ENCODE peak calls at places on chromosomes 1 and 21, in eight cellular contexts. One of them, this sample, is unnamed.

GRCh38 chr1:56345826-56346225 is 233.5 kb downstream of the PLPP3 start:
- DNase-seq in heart left ventricle: no peak
- DNase-seq in stomach: no peak
- DNase-seq in GM13977: no peak
- DNase-seq in GM20000: no peak
- DNase-seq in brain microvascular endothelial cell: no peak
- DNase-seq in epithelial cell of proximal tubule: no peak
- DNase-seq in endothelial cell of umbilical vein: peak; percentile 58
- DNase-seq in this sample: no peak

GRCh38 chr1:162690672-162691434 is 58.6 kb downstream of the DDR2 start:
- DNase-seq in brain microvascular endothelial cell: peak; percentile 73
- DNase-seq in endothelial cell of umbilical vein: peak; percentile 94
- DNase-seq in GM13977: no peak
- DNase-seq in GM20000: no peak
- DNase-seq in heart left ventricle: peak; percentile 69
- DNase-seq in epithelial cell of proximal tubule: no peak
- DNase-seq in stomach: no peak
- DNase-seq in this sample: no peak

GRCh38 chr1:166980818-166981217 is 5.5 kb upstream of the ILDR2 start:
- DNase-seq in GM20000: no peak
- DNase-seq in epithelial cell of proximal tubule: peak; percentile 45
- DNase-seq in stomach: no peak
- DNase-seq in endothelial cell of umbilical vein: no peak
- DNase-seq in heart left ventricle: no peak
- DNase-seq in brain microvascular endothelial cell: no peak
- DNase-seq in GM13977: no peak
- DNase-seq in this sample: no peak

GRCh38 chr1:179369751-179370341 is 4.1 kb downstream of the AXDND1 start:
- DNase-seq in brain microvascular endothelial cell: peak; percentile 53
- DNase-seq in heart left ventricle: no peak
- DNase-seq in stomach: no peak
- DNase-seq in GM20000: peak; percentile 67
- DNase-seq in epithelial cell of proximal tubule: no peak
- DNase-seq in GM13977: peak; percentile 63
- DNase-seq in endothelial cell of umbilical vein: peak; percentile 79
- DNase-seq in this sample: no peak

GRCh38 chr21:25999935-26000582 is 170.5 kb downstream of the APP start:
- DNase-seq in heart left ventricle: no peak
- DNase-seq in stomach: no peak
- DNase-seq in GM20000: no peak
- DNase-seq in brain microvascular endothelial cell: no peak
- DNase-seq in epithelial cell of proximal tubule: no peak
- DNase-seq in GM13977: no peak
- DNase-seq in endothelial cell of umbilical vein: no peak
- DNase-seq in this sample: no peak

GRCh38 chr1:58815680-58816071 is 31.8 kb upstream of the JUN start:
- DNase-seq in GM20000: peak; percentile 62
- DNase-seq in brain microvascular endothelial cell: peak; percentile 26
- DNase-seq in GM13977: peak; percentile 62
- DNase-seq in stomach: no peak
- DNase-seq in heart left ventricle: no peak
- DNase-seq in endothelial cell of umbilical vein: no peak
- DNase-seq in epithelial cell of proximal tubule: peak; percentile 53
- DNase-seq in this sample: no peak

GRCh38 chr1:20194224-20194623 is 7.9 kb upstream of the PLA2G2C start:
- DNase-seq in GM20000: no peak
- DNase-seq in GM13977: no peak
- DNase-seq in stomach: no peak
- DNase-seq in endothelial cell of umbilical vein: no peak
- DNase-seq in epithelial cell of proximal tubule: no peak
- DNase-seq in heart left ventricle: no peak
- DNase-seq in brain microvascular endothelial cell: no peak
- DNase-seq in this sample: no peak

GRCh38 chr1:8797230-8797629 is 20.2 kb downstream of the RERE start:
- DNase-seq in stomach: no peak
- DNase-seq in heart left ventricle: no peak
- DNase-seq in epithelial cell of proximal tubule: no peak
- DNase-seq in GM20000: no peak
- DNase-seq in GM13977: no peak
- DNase-seq in brain microvascular endothelial cell: no peak
- DNase-seq in endothelial cell of umbilical vein: no peak
- DNase-seq in this sample: no peak

GRCh38 chr1:59481915-59482505 is 185.1 kb downstream of the FGGY start:
- DNase-seq in endothelial cell of umbilical vein: no peak
- DNase-seq in brain microvascular endothelial cell: no peak
- DNase-seq in heart left ventricle: no peak
- DNase-seq in epithelial cell of proximal tubule: no peak
- DNase-seq in GM20000: no peak
- DNase-seq in GM13977: no peak
- DNase-seq in stomach: no peak
- DNase-seq in this sample: no peak

GRCh38 chr1:6625579-6626149 is 996 bp downstream of the THAP3 start:
- DNase-seq in stomach: peak; percentile 38
- DNase-seq in endothelial cell of umbilical vein: peak; percentile 51
- DNase-seq in brain microvascular endothelial cell: peak; percentile 41
- DNase-seq in heart left ventricle: no peak
- DNase-seq in GM13977: no peak
- DNase-seq in epithelial cell of proximal tubule: no peak
- DNase-seq in GM20000: peak; percentile 41
- DNase-seq in this sample: no peak

GRCh38 chr1:22142315-22143064 is 407 bp downstream of the WNT4 start:
- DNase-seq in heart left ventricle: no peak
- DNase-seq in endothelial cell of umbilical vein: peak; percentile 44
- DNase-seq in GM20000: peak; percentile 71
- DNase-seq in GM13977: peak; percentile 71
- DNase-seq in epithelial cell of proximal tubule: no peak
- DNase-seq in brain microvascular endothelial cell: no peak
- DNase-seq in stomach: peak; percentile 48
- DNase-seq in this sample: no peak
- TF ChIP-seq CTCF in heart left ventricle: no peak
- TF ChIP-seq CTCF in endothelial cell of umbilical vein: no peak
- TF ChIP-seq CTCF in GM20000: no peak
- TF ChIP-seq CTCF in GM13977: no peak
- TF ChIP-seq CTCF in epithelial cell of proximal tubule: no peak
- TF ChIP-seq CTCF in brain microvascular endothelial cell: no peak
- TF ChIP-seq CTCF in stomach: no peak
- TF ChIP-seq CTCF in this sample: peak; percentile 27

GRCh38 chr1:194469282-194469681 is 1282.9 kb upstream of the B3GALT2 start:
- DNase-seq in epithelial cell of proximal tubule: no peak
- DNase-seq in GM20000: no peak
- DNase-seq in endothelial cell of umbilical vein: no peak
- DNase-seq in GM13977: no peak
- DNase-seq in stomach: no peak
- DNase-seq in heart left ventricle: no peak
- DNase-seq in brain microvascular endothelial cell: no peak
- DNase-seq in this sample: no peak

DNA sequence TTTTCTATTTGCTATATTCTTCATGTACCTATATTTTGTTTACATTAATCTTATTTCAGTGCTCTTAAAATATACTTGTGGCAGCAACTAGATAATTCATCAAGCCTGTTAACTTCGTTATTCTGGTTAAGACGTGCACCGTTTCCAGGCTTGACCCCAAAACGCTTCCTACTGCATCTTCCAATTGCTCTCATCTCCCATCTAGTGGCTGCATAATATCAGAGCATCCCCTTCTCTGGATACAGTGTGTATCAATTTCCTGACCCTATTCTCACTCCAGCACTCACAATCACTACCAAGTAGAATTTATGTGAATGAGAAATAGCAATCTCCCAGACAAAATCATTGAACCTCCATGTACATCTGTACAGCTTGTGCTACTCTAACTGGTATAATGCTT is 1280.3 kb upstream of the B3GALT2 start:
- DNase-seq in endothelial cell of umbilical vein: no peak
- DNase-seq in stomach: no peak
- DNase-seq in GM13977: no peak
- DNase-seq in epithelial cell of proximal tubule: no peak
- DNase-seq in brain microvascular endothelial cell: peak; percentile 4
- DNase-seq in GM20000: no peak
- DNase-seq in heart left ventricle: no peak
- DNase-seq in this sample: no peak
- TF ChIP-seq CTCF in endothelial cell of umbilical vein: no peak
- TF ChIP-seq CTCF in stomach: no peak
- TF ChIP-seq CTCF in GM13977: no peak
- TF ChIP-seq CTCF in epithelial cell of proximal tubule: peak; percentile 26
- TF ChIP-seq CTCF in brain microvascular endothelial cell: peak; percentile 61
- TF ChIP-seq CTCF in GM20000: no peak
- TF ChIP-seq CTCF in heart left ventricle: peak; percentile 43
- TF ChIP-seq CTCF in this sample: peak; percentile 61

GRCh38 chr1:234852659-234853058 is 242.7 kb upstream of the IRF2BP2 start:
- DNase-seq in endothelial cell of umbilical vein: no peak
- DNase-seq in brain microvascular endothelial cell: no peak
- DNase-seq in GM13977: no peak
- DNase-seq in epithelial cell of proximal tubule: no peak
- DNase-seq in heart left ventricle: no peak
- DNase-seq in GM20000: no peak
- DNase-seq in stomach: no peak
- DNase-seq in this sample: no peak

GRCh38 chr1:234849824-234850223 is 239.8 kb upstream of the IRF2BP2 start:
- DNase-seq in brain microvascular endothelial cell: peak; percentile 21
- DNase-seq in GM20000: no peak
- DNase-seq in endothelial cell of umbilical vein: no peak
- DNase-seq in stomach: no peak
- DNase-seq in epithelial cell of proximal tubule: no peak
- DNase-seq in heart left ventricle: no peak
- DNase-seq in GM13977: no peak
- DNase-seq in this sample: no peak

GRCh38 chr1:234851450-234852438 is 241.8 kb upstream of the IRF2BP2 start:
- DNase-seq in stomach: no peak
- DNase-seq in heart left ventricle: no peak
- DNase-seq in GM20000: peak; percentile 42
- DNase-seq in endothelial cell of umbilical vein: peak; percentile 52
- DNase-seq in epithelial cell of proximal tubule: no peak
- DNase-seq in brain microvascular endothelial cell: peak; percentile 33
- DNase-seq in GM13977: no peak
- DNase-seq in this sample: no peak

GRCh38 chr1:234845836-234846235 is 235.9 kb upstream of the IRF2BP2 start:
- DNase-seq in GM13977: no peak
- DNase-seq in brain microvascular endothelial cell: no peak
- DNase-seq in heart left ventricle: no peak
- DNase-seq in stomach: no peak
- DNase-seq in GM20000: no peak
- DNase-seq in endothelial cell of umbilical vein: no peak
- DNase-seq in epithelial cell of proximal tubule: no peak
- DNase-seq in this sample: no peak

DNA sequence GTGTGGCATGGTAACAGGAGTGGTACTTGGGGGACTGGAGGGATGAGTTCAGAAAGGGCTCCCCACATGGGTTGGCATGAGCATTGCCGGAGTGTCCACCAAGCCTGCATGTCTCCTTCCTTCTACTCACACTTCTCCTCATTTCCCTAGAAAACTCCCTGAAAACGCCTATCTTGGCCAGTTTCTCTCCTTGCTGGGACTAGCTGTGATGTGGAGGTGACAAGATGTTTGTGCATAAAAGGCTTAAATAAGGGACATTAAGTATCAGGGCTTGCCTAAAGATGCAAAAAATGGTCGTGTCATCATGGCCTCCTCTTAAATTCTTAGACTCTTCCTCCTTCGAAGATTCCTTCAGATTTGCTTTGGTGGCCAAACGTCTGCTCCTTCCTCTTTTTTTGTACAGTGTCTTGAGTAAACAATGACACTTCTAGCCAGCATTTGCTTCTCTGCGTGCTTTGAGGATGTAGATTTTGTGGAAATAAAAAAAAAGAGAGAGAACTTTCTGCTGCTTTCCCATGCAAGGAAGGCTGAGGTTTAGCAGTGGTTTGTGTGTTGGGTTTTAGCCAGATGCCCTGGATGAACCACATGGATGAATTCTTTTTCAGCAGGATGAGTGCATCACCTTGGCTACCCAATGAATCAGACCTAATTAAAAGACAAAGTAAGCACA is 239.1 kb upstream of the IRF2BP2 start:
- DNase-seq in GM20000: no peak
- DNase-seq in brain microvascular endothelial cell: peak; percentile 75
- DNase-seq in heart left ventricle: no peak
- DNase-seq in stomach: no peak
- DNase-seq in endothelial cell of umbilical vein: no peak
- DNase-seq in epithelial cell of proximal tubule: peak; percentile 84
- DNase-seq in GM13977: no peak
- DNase-seq in this sample: no peak
- TF ChIP-seq CTCF in GM20000: no peak
- TF ChIP-seq CTCF in brain microvascular endothelial cell: peak; percentile 40
- TF ChIP-seq CTCF in heart left ventricle: peak; percentile 19
- TF ChIP-seq CTCF in stomach: no peak
- TF ChIP-seq CTCF in endothelial cell of umbilical vein: no peak
- TF ChIP-seq CTCF in epithelial cell of proximal tubule: peak; percentile 10
- TF ChIP-seq CTCF in GM13977: no peak
- TF ChIP-seq CTCF in this sample: no peak

DNA sequence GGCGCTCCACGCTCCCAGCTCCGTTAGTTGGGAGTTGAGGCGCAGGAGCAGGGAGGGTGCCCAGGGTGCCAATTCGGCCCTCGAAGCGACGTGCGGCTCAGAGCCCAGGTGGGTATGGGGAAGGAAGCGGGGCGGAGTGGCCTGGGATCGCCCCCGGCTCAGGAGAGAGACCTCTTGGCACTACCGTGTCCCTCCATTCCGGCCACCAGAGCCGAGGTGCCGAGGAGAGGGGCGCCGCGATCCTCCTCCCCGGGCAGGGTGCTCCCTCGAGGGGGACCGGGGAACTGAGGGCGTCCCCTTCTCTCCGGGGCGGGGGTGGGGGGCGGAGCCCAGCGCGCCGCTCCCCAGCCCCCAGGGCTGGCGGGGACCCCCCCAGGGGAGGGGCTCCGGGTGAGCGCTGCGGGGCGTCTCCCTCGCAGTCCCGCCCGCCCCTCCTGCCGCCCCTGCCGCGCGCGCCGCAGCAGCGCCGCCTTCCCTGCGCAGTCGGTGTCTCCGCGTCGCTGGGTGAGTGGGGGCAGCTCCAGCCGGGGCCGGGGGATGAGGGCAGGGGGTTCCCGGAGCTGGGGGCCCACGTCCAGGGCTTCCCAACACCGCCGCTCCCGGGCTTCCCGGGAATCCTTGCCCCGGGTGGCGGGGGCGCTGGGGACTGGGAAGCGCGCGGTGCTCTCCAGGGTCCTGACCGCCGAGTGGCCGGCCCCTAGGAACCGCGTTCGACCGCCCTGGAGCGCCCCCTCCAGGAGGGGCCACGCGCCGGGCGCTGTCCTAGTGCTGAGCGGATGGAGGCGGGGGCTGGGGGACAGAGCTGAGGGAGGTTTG is at the start of gene HPCA:
- DNase-seq in epithelial cell of proximal tubule: no peak
- DNase-seq in stomach: peak; percentile 61
- DNase-seq in brain microvascular endothelial cell: peak; percentile 12
- DNase-seq in heart left ventricle: peak; percentile 83
- DNase-seq in GM20000: peak; percentile 75
- DNase-seq in endothelial cell of umbilical vein: peak; percentile 46
- DNase-seq in GM13977: peak; percentile 71
- DNase-seq in this sample: peak; percentile 84
- TF ChIP-seq CTCF in epithelial cell of proximal tubule: peak; percentile 75
- TF ChIP-seq CTCF in stomach: no peak
- TF ChIP-seq CTCF in brain microvascular endothelial cell: peak; percentile 85
- TF ChIP-seq CTCF in heart left ventricle: peak; percentile 65
- TF ChIP-seq CTCF in GM20000: peak; percentile 35
- TF ChIP-seq CTCF in endothelial cell of umbilical vein: peak; percentile 94
- TF ChIP-seq CTCF in GM13977: peak; percentile 69
- TF ChIP-seq CTCF in this sample: peak; percentile 68